ENCODE peak calls at places on chromosomes 7 and 10, in seven cellular contexts. One of them, this sample, is unnamed. For H3K4me1, the result is how much of the 10 kb centered on the place peaks cover.

GRCh38 chr10:114391599-114391998 is 12.7 kb downstream of the AFAP1L2 start:
- DNase-seq in mesendoderm: no peak
- DNase-seq in trophoblast cell: no peak
- DNase-seq in H9: no peak
- DNase-seq in H1: no peak
- DNase-seq in mesenchymal stem cell: no peak
- DNase-seq in IMR-90: no peak
- DNase-seq in this sample: no peak

GRCh38 chr7:157250605-157251228 is 86.1 kb upstream of the DNAJB6 start:
- DNase-seq in trophoblast cell: peak
- DNase-seq in H9: peak
- DNase-seq in IMR-90: peak
- DNase-seq in mesendoderm: peak
- DNase-seq in H1: peak
- DNase-seq in mesenchymal stem cell: peak
- DNase-seq in this sample: peak

GRCh38 chr7:143250199-143250598 is 13.0 kb upstream of the GSTK1 start:
- DNase-seq in H1: no peak
- DNase-seq in IMR-90: no peak
- DNase-seq in H9: no peak
- DNase-seq in mesendoderm: no peak
- DNase-seq in trophoblast cell: no peak
- DNase-seq in mesenchymal stem cell: no peak
- DNase-seq in this sample: no peak

GRCh38 chr7:88835147-88835728 is 39.7 kb upstream of the TEX47 start:
- DNase-seq in mesenchymal stem cell: no peak
- DNase-seq in mesendoderm: peak
- DNase-seq in H9: no peak
- DNase-seq in IMR-90: no peak
- DNase-seq in trophoblast cell: no peak
- DNase-seq in H1: no peak
- DNase-seq in this sample: peak

GRCh38 chr10:97682042-97682441 is 5.0 kb downstream of the AVPI1 start:
- DNase-seq in H9: no peak
- DNase-seq in mesenchymal stem cell: no peak
- DNase-seq in IMR-90: no peak
- DNase-seq in trophoblast cell: no peak
- DNase-seq in H1: no peak
- DNase-seq in mesendoderm: no peak
- DNase-seq in this sample: no peak

GRCh38 chr7:128735433-128735832 is 3.7 kb upstream of the CALU start:
- DNase-seq in mesenchymal stem cell: no peak
- DNase-seq in trophoblast cell: no peak
- DNase-seq in IMR-90: no peak
- DNase-seq in H9: no peak
- DNase-seq in mesendoderm: no peak
- DNase-seq in H1: no peak
- DNase-seq in this sample: no peak

GRCh38 chr7:131276736-131277135 is 50.9 kb upstream of the MKLN1 start:
- DNase-seq in mesenchymal stem cell: no peak
- DNase-seq in trophoblast cell: no peak
- DNase-seq in H1: no peak
- DNase-seq in H9: no peak
- DNase-seq in IMR-90: no peak
- DNase-seq in mesendoderm: no peak
- DNase-seq in this sample: no peak

GRCh38 chr10:69130251-69130650 is 6.3 kb downstream of the VPS26A start:
- DNase-seq in H1: no peak
- DNase-seq in IMR-90: peak
- DNase-seq in H9: no peak
- DNase-seq in mesendoderm: no peak
- DNase-seq in trophoblast cell: no peak
- DNase-seq in mesenchymal stem cell: peak
- DNase-seq in this sample: no peak

GRCh38 chr10:64732372-64732715 is 1211.1 kb downstream of the REEP3 start:
- DNase-seq in IMR-90: no peak
- DNase-seq in mesendoderm: no peak
- DNase-seq in H9: no peak
- DNase-seq in H1: no peak
- DNase-seq in trophoblast cell: no peak
- DNase-seq in mesenchymal stem cell: no peak
- DNase-seq in this sample: no peak

GRCh38 chr10:90461437-90462155 is 396.2 kb downstream of the HTR7 start:
- DNase-seq in H9: no peak
- DNase-seq in mesendoderm: peak
- DNase-seq in H1: no peak
- DNase-seq in trophoblast cell: no peak
- DNase-seq in mesenchymal stem cell: no peak
- DNase-seq in IMR-90: no peak
- DNase-seq in this sample: no peak

GRCh38 chr10:86653987-86654386 is 360 bp upstream of the OPN4 start:
- DNase-seq in mesendoderm: no peak
- DNase-seq in H1: no peak
- DNase-seq in mesenchymal stem cell: no peak
- DNase-seq in IMR-90: no peak
- DNase-seq in H9: no peak
- DNase-seq in trophoblast cell: no peak
- DNase-seq in this sample: no peak

GRCh38 chr7:2471396-2471795 is 4.8 kb downstream of the GRIFIN start:
- DNase-seq in H1: no peak
- DNase-seq in IMR-90: peak
- DNase-seq in H9: peak
- DNase-seq in trophoblast cell: no peak
- DNase-seq in mesenchymal stem cell: peak
- DNase-seq in mesendoderm: peak
- DNase-seq in this sample: no peak

GRCh38 chr10:120508393-120508792 is 51.4 kb downstream of the PLPP4 start:
- DNase-seq in H1: no peak
- DNase-seq in IMR-90: no peak
- DNase-seq in trophoblast cell: no peak
- DNase-seq in mesenchymal stem cell: peak
- DNase-seq in mesendoderm: no peak
- DNase-seq in H9: no peak
- DNase-seq in this sample: no peak

GRCh38 chr10:12299222-12299973 is 49.9 kb upstream of the CAMK1D start:
- DNase-seq in H9: no peak
- DNase-seq in H1: no peak
- DNase-seq in trophoblast cell: no peak
- DNase-seq in mesendoderm: no peak
- DNase-seq in mesenchymal stem cell: no peak
- DNase-seq in IMR-90: no peak
- DNase-seq in this sample: no peak

GRCh38 chr10:65620404-65621048 is 1305.3 kb upstream of the LRRTM3 start:
- DNase-seq in H1: no peak
- DNase-seq in mesendoderm: no peak
- DNase-seq in H9: no peak
- DNase-seq in trophoblast cell: no peak
- DNase-seq in IMR-90: no peak
- DNase-seq in mesenchymal stem cell: no peak
- DNase-seq in this sample: no peak

GRCh38 chr7:130363156-130363847 is 17.0 kb upstream of the CPA1 start:
- DNase-seq in IMR-90: peak
- DNase-seq in mesendoderm: peak
- DNase-seq in mesenchymal stem cell: peak
- DNase-seq in H9: no peak
- DNase-seq in H1: no peak
- DNase-seq in trophoblast cell: peak
- DNase-seq in this sample: no peak

GRCh38 chr10:124014416-124015154 is 78.8 kb downstream of the CHST15 start:
- DNase-seq in H1: no peak
- DNase-seq in H9: no peak
- DNase-seq in mesenchymal stem cell: no peak
- DNase-seq in trophoblast cell: no peak
- DNase-seq in mesendoderm: no peak
- DNase-seq in IMR-90: no peak
- DNase-seq in this sample: no peak

GRCh38 chr10:132383751-132384181 is 13.2 kb upstream of the PWWP2B start:
- DNase-seq in H1: no peak
- DNase-seq in H9: no peak
- DNase-seq in IMR-90: no peak
- DNase-seq in mesenchymal stem cell: no peak
- DNase-seq in trophoblast cell: no peak
- DNase-seq in mesendoderm: no peak
- DNase-seq in this sample: no peak

GRCh38 chr7:135771961-135772638 is 23.5 kb upstream of the FAM180A start:
- DNase-seq in mesendoderm: peak
- DNase-seq in H9: no peak
- DNase-seq in trophoblast cell: no peak
- DNase-seq in mesenchymal stem cell: peak
- DNase-seq in H1: no peak
- DNase-seq in IMR-90: peak
- DNase-seq in this sample: no peak

GRCh38 chr7:117077658-117078057 is 124.4 kb downstream of the ST7 start:
- DNase-seq in mesenchymal stem cell: no peak
- DNase-seq in mesendoderm: no peak
- DNase-seq in H1: no peak
- DNase-seq in IMR-90: no peak
- DNase-seq in H9: no peak
- DNase-seq in trophoblast cell: no peak
- DNase-seq in this sample: no peak

GRCh38 chr10:102600816-102601215 is 43.5 kb upstream of the TRIM8 start:
- DNase-seq in trophoblast cell: no peak
- DNase-seq in H9: no peak
- DNase-seq in IMR-90: no peak
- DNase-seq in H1: no peak
- DNase-seq in mesendoderm: no peak
- DNase-seq in mesenchymal stem cell: no peak
- DNase-seq in this sample: no peak

GRCh38 chr10:11011966-11012365 is 5.7 kb upstream of the CELF2 start:
- DNase-seq in mesenchymal stem cell: no peak
- DNase-seq in mesendoderm: no peak
- DNase-seq in H9: no peak
- DNase-seq in IMR-90: no peak
- DNase-seq in H1: no peak
- DNase-seq in trophoblast cell: no peak
- DNase-seq in this sample: no peak

GRCh38 chr10:11012476-11012875 is 5.2 kb upstream of the CELF2 start:
- DNase-seq in mesendoderm: no peak
- DNase-seq in mesenchymal stem cell: no peak
- DNase-seq in H1: no peak
- DNase-seq in trophoblast cell: no peak
- DNase-seq in H9: no peak
- DNase-seq in IMR-90: no peak
- DNase-seq in this sample: no peak

GRCh38 chr10:11011436-11011835 is 6.2 kb upstream of the CELF2 start:
- DNase-seq in IMR-90: no peak
- DNase-seq in trophoblast cell: no peak
- DNase-seq in mesenchymal stem cell: no peak
- DNase-seq in mesendoderm: no peak
- DNase-seq in H1: no peak
- DNase-seq in H9: no peak
- DNase-seq in this sample: no peak

GRCh38 chr10:11014671-11015141 is 3.0 kb upstream of the CELF2 start:
- DNase-seq in H9: no peak
- DNase-seq in mesenchymal stem cell: no peak
- DNase-seq in mesendoderm: no peak
- DNase-seq in IMR-90: no peak
- DNase-seq in trophoblast cell: no peak
- DNase-seq in H1: no peak
- DNase-seq in this sample: no peak

GRCh38 chr10:11012880-11013279 is 4.8 kb upstream of the CELF2 start:
- DNase-seq in mesendoderm: no peak
- DNase-seq in H1: no peak
- DNase-seq in trophoblast cell: no peak
- DNase-seq in mesenchymal stem cell: no peak
- DNase-seq in IMR-90: no peak
- DNase-seq in H9: no peak
- DNase-seq in this sample: no peak
- H2BK120ac ChIP-seq in mesendoderm: no peak
- H2BK120ac ChIP-seq in H1: no peak
- H2BK120ac ChIP-seq in trophoblast cell: no peak
- H2BK120ac ChIP-seq in mesenchymal stem cell: no peak
- H2BK120ac ChIP-seq in IMR-90: no peak
- H2BK120ac ChIP-seq in H9: no peak
- H2BK120ac ChIP-seq in this sample: no peak

DNA sequence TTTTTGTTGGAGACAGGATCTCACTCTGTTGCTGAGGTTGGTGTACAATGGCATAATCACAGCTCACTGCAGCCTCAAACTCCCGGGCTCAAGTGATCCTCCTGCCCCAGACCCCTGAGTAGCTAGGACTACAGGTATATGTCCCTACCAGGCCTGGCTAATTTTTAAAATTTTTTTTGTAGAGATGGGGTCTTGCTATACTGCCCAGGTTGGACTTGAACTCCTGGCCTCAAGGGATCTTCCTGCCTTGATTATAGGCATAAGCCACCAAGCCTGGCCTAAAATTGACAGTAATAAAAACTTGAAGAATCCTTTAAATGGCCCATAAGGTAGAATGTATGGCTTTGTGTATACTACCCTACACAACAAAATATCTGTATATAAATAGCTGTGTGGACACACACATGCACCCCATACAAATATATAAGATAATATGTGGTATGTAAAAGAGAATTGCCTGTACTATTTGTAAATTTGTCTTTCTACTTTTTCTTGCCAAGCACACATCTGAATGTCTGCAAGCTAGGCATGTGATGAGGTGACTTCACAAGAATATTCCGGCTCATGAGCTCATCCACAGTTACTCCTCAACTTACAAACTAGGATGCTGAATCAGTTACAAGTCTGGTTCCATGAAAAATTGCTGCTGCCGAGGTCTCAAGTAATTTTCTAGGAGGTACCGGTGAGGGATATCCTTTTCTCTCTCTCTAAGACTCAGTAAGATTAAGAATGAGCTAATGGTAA is 26.6 kb downstream of the POLR3A start:
- DNase-seq in H9: no peak
- DNase-seq in mesenchymal stem cell: no peak
- DNase-seq in H1: no peak
- DNase-seq in trophoblast cell: no peak
- DNase-seq in mesendoderm: no peak
- DNase-seq in IMR-90: peak
- DNase-seq in this sample: no peak
- H3K4me1 ChIP-seq in H9: under half
- H3K4me1 ChIP-seq in mesenchymal stem cell: under half
- H3K4me1 ChIP-seq in H1: under half
- H3K4me1 ChIP-seq in trophoblast cell: under half
- H3K4me1 ChIP-seq in mesendoderm: under half
- H3K4me1 ChIP-seq in IMR-90: under half
- H3K4me1 ChIP-seq in this sample: under half

DNA sequence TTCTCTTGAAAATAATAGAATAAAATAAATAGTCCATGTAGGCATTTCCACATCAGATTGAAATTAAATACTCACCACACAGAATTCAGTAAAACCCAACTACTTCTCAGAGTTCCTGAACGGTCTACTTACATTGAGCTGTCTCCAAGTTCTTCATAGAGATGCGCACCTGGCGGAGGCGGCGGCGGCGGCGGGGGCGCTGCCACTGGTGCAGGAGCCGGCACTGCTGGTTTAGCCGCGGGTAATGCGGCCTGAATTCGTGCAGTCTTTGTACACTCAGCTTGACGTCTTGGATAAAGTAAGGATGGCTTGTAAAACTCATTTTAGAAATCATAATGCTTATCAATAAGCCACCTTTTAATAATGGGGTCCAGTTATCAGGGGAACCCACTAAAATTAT is 973.8 kb downstream of the PCDH15 start:
- DNase-seq in H1: no peak
- DNase-seq in mesenchymal stem cell: no peak
- DNase-seq in IMR-90: no peak
- DNase-seq in trophoblast cell: no peak
- DNase-seq in mesendoderm: no peak
- DNase-seq in H9: no peak
- DNase-seq in this sample: no peak
- H2BK120ac ChIP-seq in H1: no peak
- H2BK120ac ChIP-seq in mesenchymal stem cell: no peak
- H2BK120ac ChIP-seq in IMR-90: no peak
- H2BK120ac ChIP-seq in trophoblast cell: no peak
- H2BK120ac ChIP-seq in mesendoderm: no peak
- H2BK120ac ChIP-seq in H9: no peak
- H2BK120ac ChIP-seq in this sample: no peak

GRCh38 chr7:121186746-121187145 is 142.1 kb upstream of the WNT16 start:
- DNase-seq in mesendoderm: no peak
- DNase-seq in trophoblast cell: no peak
- DNase-seq in H1: no peak
- DNase-seq in mesenchymal stem cell: no peak
- DNase-seq in H9: no peak
- DNase-seq in IMR-90: no peak
- DNase-seq in this sample: no peak
- H3K4me1 ChIP-seq in mesendoderm: under half
- H3K4me1 ChIP-seq in trophoblast cell: under half
- H3K4me1 ChIP-seq in H1: under half
- H3K4me1 ChIP-seq in mesenchymal stem cell: under half
- H3K4me1 ChIP-seq in H9: under half
- H3K4me1 ChIP-seq in IMR-90: under half
- H3K4me1 ChIP-seq in this sample: under half

This sample was measured in neuronal stem cell.